ENCODE peak calls at places on chromosomes 5 and 9, in seven cellular contexts. One of them, this sample, is unnamed.

GRCh38 chr9:120151149-120151548 is 428.8 kb downstream of the CDK5RAP2 start:
- DNase-seq in A673: no peak
- DNase-seq in neural progenitor cell: no peak
- DNase-seq in A549: no peak
- DNase-seq in heart right ventricle: no peak
- DNase-seq in B cell: no peak
- DNase-seq in GM10248: no peak
- DNase-seq in this sample: no peak

GRCh38 chr5:52875827-52876226 is 88.1 kb downstream of the ITGA1 start:
- DNase-seq in heart right ventricle: peak
- DNase-seq in A549: no peak
- DNase-seq in GM10248: no peak
- DNase-seq in A673: no peak
- DNase-seq in B cell: no peak
- DNase-seq in neural progenitor cell: no peak
- DNase-seq in this sample: no peak

GRCh38 chr5:115431116-115431515 is 113.5 kb downstream of the FEM1C start:
- DNase-seq in heart right ventricle: no peak
- DNase-seq in GM10248: no peak
- DNase-seq in B cell: no peak
- DNase-seq in A673: no peak
- DNase-seq in neural progenitor cell: no peak
- DNase-seq in A549: no peak
- DNase-seq in this sample: no peak

GRCh38 chr5:96931605-96932004 is 4.3 kb upstream of the LNPEP start:
- DNase-seq in A673: no peak
- DNase-seq in heart right ventricle: no peak
- DNase-seq in B cell: peak
- DNase-seq in GM10248: peak
- DNase-seq in A549: no peak
- DNase-seq in neural progenitor cell: no peak
- DNase-seq in this sample: no peak

GRCh38 chr5:33322632-33323031 is 118.1 kb upstream of the TARS1 start:
- DNase-seq in B cell: no peak
- DNase-seq in A549: no peak
- DNase-seq in A673: no peak
- DNase-seq in neural progenitor cell: no peak
- DNase-seq in GM10248: no peak
- DNase-seq in heart right ventricle: no peak
- DNase-seq in this sample: no peak

GRCh38 chr9:109452761-109453160 is 45.3 kb downstream of the PTPN3 start:
- DNase-seq in heart right ventricle: no peak
- DNase-seq in GM10248: no peak
- DNase-seq in A549: peak
- DNase-seq in A673: no peak
- DNase-seq in neural progenitor cell: no peak
- DNase-seq in B cell: no peak
- DNase-seq in this sample: no peak

GRCh38 chr5:7877851-7878250 is 8.9 kb downstream of the MTRR start:
- DNase-seq in neural progenitor cell: no peak
- DNase-seq in B cell: no peak
- DNase-seq in A673: no peak
- DNase-seq in heart right ventricle: no peak
- DNase-seq in A549: peak
- DNase-seq in GM10248: no peak
- DNase-seq in this sample: no peak

GRCh38 chr5:107687404-107687803 is 16.7 kb upstream of the EFNA5 start:
- DNase-seq in heart right ventricle: no peak
- DNase-seq in A549: no peak
- DNase-seq in A673: no peak
- DNase-seq in GM10248: no peak
- DNase-seq in B cell: no peak
- DNase-seq in neural progenitor cell: no peak
- DNase-seq in this sample: no peak

GRCh38 chr5:150043657-150044333 is 42.6 kb downstream of the CSF1R start:
- DNase-seq in neural progenitor cell: no peak
- DNase-seq in A549: no peak
- DNase-seq in GM10248: no peak
- DNase-seq in A673: peak
- DNase-seq in B cell: no peak
- DNase-seq in heart right ventricle: no peak
- DNase-seq in this sample: no peak

GRCh38 chr5:153491408-153491807 is 938 bp downstream of the GRIA1 start:
- DNase-seq in A673: no peak
- DNase-seq in B cell: no peak
- DNase-seq in neural progenitor cell: no peak
- DNase-seq in A549: no peak
- DNase-seq in GM10248: no peak
- DNase-seq in heart right ventricle: no peak
- DNase-seq in this sample: no peak

GRCh38 chr5:17882760-17883488 is 248.7 kb downstream of the TAF11L14 start:
- DNase-seq in GM10248: no peak
- DNase-seq in neural progenitor cell: peak
- DNase-seq in heart right ventricle: no peak
- DNase-seq in A673: peak
- DNase-seq in B cell: no peak
- DNase-seq in A549: peak
- DNase-seq in this sample: no peak

GRCh38 chr5:84384604-84385575 is at the start of gene EDIL3:
- DNase-seq in B cell: no peak
- DNase-seq in GM10248: no peak
- DNase-seq in heart right ventricle: peak
- DNase-seq in neural progenitor cell: peak
- DNase-seq in A549: peak
- DNase-seq in A673: peak
- DNase-seq in this sample: no peak

GRCh38 chr5:155729684-155730059 is 597.3 kb upstream of the SGCD start:
- DNase-seq in A549: no peak
- DNase-seq in A673: peak
- DNase-seq in GM10248: no peak
- DNase-seq in heart right ventricle: peak
- DNase-seq in B cell: no peak
- DNase-seq in neural progenitor cell: peak
- DNase-seq in this sample: no peak

GRCh38 chr5:91272858-91273257 is 110.3 kb downstream of the ARRDC3 start:
- DNase-seq in GM10248: peak
- DNase-seq in heart right ventricle: no peak
- DNase-seq in neural progenitor cell: no peak
- DNase-seq in B cell: no peak
- DNase-seq in A549: peak
- DNase-seq in A673: no peak
- DNase-seq in this sample: no peak

GRCh38 chr5:176535655-176536131 is 1.5 kb downstream of the RNF44 start:
- DNase-seq in B cell: no peak
- DNase-seq in A549: no peak
- DNase-seq in neural progenitor cell: peak
- DNase-seq in A673: no peak
- DNase-seq in GM10248: no peak
- DNase-seq in heart right ventricle: no peak
- DNase-seq in this sample: peak

GRCh38 chr5:77781076-77781475 is 4.9 kb upstream of the TBCA start:
- DNase-seq in A673: no peak
- DNase-seq in A549: no peak
- DNase-seq in heart right ventricle: no peak
- DNase-seq in B cell: no peak
- DNase-seq in neural progenitor cell: no peak
- DNase-seq in GM10248: no peak
- DNase-seq in this sample: no peak

GRCh38 chr5:176716320-176716719 is 69.0 kb downstream of the TSPAN17 start:
- DNase-seq in heart right ventricle: no peak
- DNase-seq in A673: peak
- DNase-seq in GM10248: no peak
- DNase-seq in neural progenitor cell: no peak
- DNase-seq in B cell: no peak
- DNase-seq in A549: peak
- DNase-seq in this sample: no peak

GRCh38 chr5:136042665-136043121 is 13.9 kb downstream of the TGFBI start:
- DNase-seq in neural progenitor cell: peak
- DNase-seq in A673: peak
- DNase-seq in A549: no peak
- DNase-seq in B cell: no peak
- DNase-seq in GM10248: no peak
- DNase-seq in heart right ventricle: no peak
- DNase-seq in this sample: peak

GRCh38 chr5:56303511-56303910 is 70.4 kb upstream of the ANKRD55 start:
- DNase-seq in B cell: no peak
- DNase-seq in neural progenitor cell: no peak
- DNase-seq in A673: peak
- DNase-seq in GM10248: no peak
- DNase-seq in A549: no peak
- DNase-seq in heart right ventricle: no peak
- DNase-seq in this sample: no peak

GRCh38 chr5:106882035-106882434 is 788.7 kb downstream of the EFNA5 start:
- DNase-seq in heart right ventricle: no peak
- DNase-seq in neural progenitor cell: no peak
- DNase-seq in GM10248: no peak
- DNase-seq in A673: peak
- DNase-seq in A549: no peak
- DNase-seq in B cell: no peak
- DNase-seq in this sample: no peak

GRCh38 chr5:55278778-55279177 is 28.7 kb downstream of the DHX29 start:
- DNase-seq in A549: no peak
- DNase-seq in B cell: no peak
- DNase-seq in GM10248: no peak
- DNase-seq in heart right ventricle: no peak
- DNase-seq in A673: no peak
- DNase-seq in neural progenitor cell: no peak
- DNase-seq in this sample: no peak

GRCh38 chr9:130981002-130981760 is 27.8 kb upstream of the LAMC3 start:
- DNase-seq in neural progenitor cell: no peak
- DNase-seq in GM10248: no peak
- DNase-seq in A673: no peak
- DNase-seq in A549: no peak
- DNase-seq in B cell: no peak
- DNase-seq in heart right ventricle: no peak
- DNase-seq in this sample: no peak

GRCh38 chr9:90783964-90784363 is 17.7 kb upstream of the SYK start:
- DNase-seq in neural progenitor cell: no peak
- DNase-seq in A673: no peak
- DNase-seq in heart right ventricle: no peak
- DNase-seq in A549: no peak
- DNase-seq in B cell: no peak
- DNase-seq in GM10248: no peak
- DNase-seq in this sample: no peak
- TF ChIP-seq CTCF in neural progenitor cell: no peak
- TF ChIP-seq CTCF in A673: no peak
- TF ChIP-seq CTCF in heart right ventricle: no peak
- TF ChIP-seq CTCF in A549: no peak
- TF ChIP-seq CTCF in B cell: no peak
- TF ChIP-seq CTCF in GM10248: no peak
- TF ChIP-seq CTCF in this sample: no peak

GRCh38 chr5:19605846-19606407 is 382.1 kb downstream of the CDH18 start:
- DNase-seq in B cell: no peak
- DNase-seq in neural progenitor cell: no peak
- DNase-seq in A673: no peak
- DNase-seq in heart right ventricle: no peak
- DNase-seq in GM10248: no peak
- DNase-seq in A549: no peak
- DNase-seq in this sample: no peak

DNA sequence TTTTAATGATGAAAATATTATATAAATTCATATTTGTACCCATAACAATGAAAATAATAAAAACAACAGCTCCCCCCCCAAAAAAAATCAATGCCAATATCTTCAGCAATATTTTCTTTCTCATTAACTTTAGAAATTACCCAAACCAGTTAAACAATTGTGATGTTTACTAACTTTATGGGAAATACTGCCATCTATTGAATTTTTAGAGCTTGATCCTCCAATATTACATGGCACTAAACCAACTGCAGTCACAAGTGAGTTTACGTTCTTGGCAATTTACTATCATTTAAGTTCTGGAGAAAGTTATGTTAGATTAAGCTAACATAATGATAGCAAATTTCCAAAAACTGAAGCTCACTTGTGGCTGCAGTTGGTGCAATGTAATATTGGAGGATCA is 379.6 kb downstream of the CDH18 start:
- DNase-seq in B cell: no peak
- DNase-seq in neural progenitor cell: no peak
- DNase-seq in GM10248: no peak
- DNase-seq in A549: peak
- DNase-seq in A673: peak
- DNase-seq in heart right ventricle: no peak
- DNase-seq in this sample: no peak
- TF ChIP-seq CTCF in B cell: no peak
- TF ChIP-seq CTCF in neural progenitor cell: peak
- TF ChIP-seq CTCF in GM10248: no peak
- TF ChIP-seq CTCF in A549: no peak
- TF ChIP-seq CTCF in A673: peak
- TF ChIP-seq CTCF in heart right ventricle: no peak
- TF ChIP-seq CTCF in this sample: no peak

GRCh38 chr9:18824095-18824666 is 208.8 kb downstream of the SAXO1 start:
- DNase-seq in GM10248: no peak
- DNase-seq in A673: no peak
- DNase-seq in heart right ventricle: no peak
- DNase-seq in A549: peak
- DNase-seq in neural progenitor cell: no peak
- DNase-seq in B cell: no peak
- DNase-seq in this sample: no peak
- TF ChIP-seq CTCF in GM10248: peak
- TF ChIP-seq CTCF in A673: no peak
- TF ChIP-seq CTCF in heart right ventricle: no peak
- TF ChIP-seq CTCF in A549: peak
- TF ChIP-seq CTCF in neural progenitor cell: peak
- TF ChIP-seq CTCF in B cell: no peak
- TF ChIP-seq CTCF in this sample: no peak

GRCh38 chr5:66436721-66437120 is 159.5 kb upstream of the MAST4 start:
- DNase-seq in GM10248: no peak
- DNase-seq in heart right ventricle: no peak
- DNase-seq in B cell: no peak
- DNase-seq in A673: peak
- DNase-seq in A549: peak
- DNase-seq in neural progenitor cell: no peak
- DNase-seq in this sample: peak
- TF ChIP-seq CTCF in GM10248: peak
- TF ChIP-seq CTCF in heart right ventricle: peak
- TF ChIP-seq CTCF in B cell: peak
- TF ChIP-seq CTCF in A673: peak
- TF ChIP-seq CTCF in A549: peak
- TF ChIP-seq CTCF in neural progenitor cell: peak
- TF ChIP-seq CTCF in this sample: no peak

DNA sequence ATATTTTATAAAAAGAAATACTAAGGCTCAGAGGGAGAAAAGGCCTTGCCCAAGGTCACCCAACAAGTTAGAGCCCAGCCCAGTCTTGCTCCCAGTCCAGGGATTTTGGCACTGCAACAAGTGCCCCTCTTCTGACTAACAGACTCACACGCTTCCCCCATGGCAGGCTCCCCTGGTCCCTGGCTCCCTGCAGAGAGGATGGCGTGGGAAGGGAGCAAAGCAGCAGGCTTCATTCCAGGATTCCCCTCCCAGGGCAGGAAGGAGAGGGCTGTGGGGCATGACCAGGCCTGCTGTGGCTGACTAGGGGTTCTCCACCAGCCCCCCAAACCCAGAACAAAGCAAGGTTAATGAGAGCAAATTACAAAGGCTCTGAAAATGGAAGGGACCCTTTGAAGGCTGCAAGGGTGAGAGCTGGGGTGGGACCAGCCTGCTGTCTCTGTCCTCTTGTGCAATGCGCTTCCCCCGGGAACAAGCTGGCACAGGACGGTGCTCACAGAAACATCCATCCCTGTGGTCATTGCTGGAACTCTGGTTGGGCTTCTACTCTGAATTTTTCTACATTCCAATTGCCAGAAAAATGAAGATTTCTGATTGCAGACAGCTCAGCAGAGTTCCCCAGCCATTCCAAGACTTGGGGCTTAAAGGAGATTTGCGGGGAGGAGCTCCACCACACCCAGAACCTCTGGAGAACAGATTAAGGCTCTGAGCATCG is 37.1 kb upstream of the FAT2 start:
- DNase-seq in neural progenitor cell: no peak
- DNase-seq in GM10248: no peak
- DNase-seq in A673: peak
- DNase-seq in A549: no peak
- DNase-seq in heart right ventricle: no peak
- DNase-seq in B cell: no peak
- DNase-seq in this sample: no peak
- TF ChIP-seq CTCF in neural progenitor cell: no peak
- TF ChIP-seq CTCF in GM10248: no peak
- TF ChIP-seq CTCF in A673: no peak
- TF ChIP-seq CTCF in A549: no peak
- TF ChIP-seq CTCF in heart right ventricle: no peak
- TF ChIP-seq CTCF in B cell: no peak
- TF ChIP-seq CTCF in this sample: no peak